ENCODE peak calls at places on chromosomes 3 and 15, in five cellular contexts. E is GM23248; V is skeletal muscle cell; A is CD8-positive, alpha-beta T cell; Q is cardiac fibroblast. C is an unnamed sample.

GRCh38 chr15:84588053-84588874 is 12.5 kb upstream of the ZSCAN2 start:
- DNase-seq in A (peak; percentile 82), Q (peak; percentile 82), V (peak; percentile 30), E (peak; percentile 95), C (no peak)

GRCh38 chr15:50077242-50077641 is 41.8 kb downstream of the ATP8B4 start:
- DNase-seq in V (no peak), Q (no peak), A (no peak), E (no peak), C (no peak)

GRCh38 chr3:150069633-150070032 is 98.9 kb upstream of the PFN2 start:
- DNase-seq in V (no peak), A (no peak), E (no peak), Q (no peak), C (no peak)

GRCh38 chr15:73231661-73232443 is 136.9 kb downstream of the HCN4 start:
- DNase-seq in Q (no peak), V (no peak), A (no peak), E (peak; percentile 61), C (no peak)

GRCh38 chr15:101262551-101262950 is 10.7 kb upstream of the CHSY1 start:
- DNase-seq in Q (no peak), A (no peak), E (no peak), V (no peak), C (no peak)

GRCh38 chr3:105938101-105938500 is 69.3 kb upstream of the CBLB start:
- DNase-seq in A (no peak), Q (peak; percentile 81), V (peak; percentile 43), E (peak; percentile 65), C (no peak)

GRCh38 chr3:132256984-132257383 is 60.2 kb upstream of the ACP3 start:
- DNase-seq in A (no peak), V (peak; percentile 7), E (peak; percentile 72), Q (peak; percentile 84), C (no peak)

GRCh38 chr15:71093089-71094024 is 21.9 kb upstream of the THSD4 start:
- DNase-seq in Q (peak; percentile 34), V (no peak), A (no peak), E (peak; percentile 85), C (peak; percentile 59)

GRCh38 chr3:118984699-118985098 is 49.9 kb downstream of the IGSF11 start:
- DNase-seq in A (no peak), Q (no peak), V (no peak), E (no peak), C (no peak)

DNA sequence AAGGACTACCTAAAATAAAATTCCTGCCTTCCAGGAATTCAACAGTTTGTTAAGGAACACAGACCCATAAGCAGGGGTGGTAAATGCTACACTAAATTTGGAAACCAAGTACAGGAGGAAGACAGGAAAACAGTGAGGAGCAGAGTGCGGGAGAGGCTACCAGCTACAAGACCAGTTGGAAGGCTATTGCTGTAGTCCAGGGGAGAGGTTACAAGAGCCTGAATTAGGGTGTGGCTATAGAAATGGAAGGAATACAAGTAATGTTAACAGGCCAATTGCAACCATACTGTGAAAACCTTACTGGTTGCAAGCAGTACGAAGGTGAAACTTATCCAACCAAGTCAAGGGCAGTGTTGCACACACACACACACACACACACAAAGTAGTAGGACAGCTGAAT is 885 bp upstream of the ARMC8 start:
- DNase-seq in V (no peak), Q (no peak), A (no peak), E (no peak), C (no peak)
- H3K4me3 ChIP-seq in V (peak overlapping the region; percentile 80), Q (no peak overlapping the region), A (peak overlapping the region; percentile 94), E (peak overlapping the region; percentile 88), C (no peak overlapping the region)

DNA sequence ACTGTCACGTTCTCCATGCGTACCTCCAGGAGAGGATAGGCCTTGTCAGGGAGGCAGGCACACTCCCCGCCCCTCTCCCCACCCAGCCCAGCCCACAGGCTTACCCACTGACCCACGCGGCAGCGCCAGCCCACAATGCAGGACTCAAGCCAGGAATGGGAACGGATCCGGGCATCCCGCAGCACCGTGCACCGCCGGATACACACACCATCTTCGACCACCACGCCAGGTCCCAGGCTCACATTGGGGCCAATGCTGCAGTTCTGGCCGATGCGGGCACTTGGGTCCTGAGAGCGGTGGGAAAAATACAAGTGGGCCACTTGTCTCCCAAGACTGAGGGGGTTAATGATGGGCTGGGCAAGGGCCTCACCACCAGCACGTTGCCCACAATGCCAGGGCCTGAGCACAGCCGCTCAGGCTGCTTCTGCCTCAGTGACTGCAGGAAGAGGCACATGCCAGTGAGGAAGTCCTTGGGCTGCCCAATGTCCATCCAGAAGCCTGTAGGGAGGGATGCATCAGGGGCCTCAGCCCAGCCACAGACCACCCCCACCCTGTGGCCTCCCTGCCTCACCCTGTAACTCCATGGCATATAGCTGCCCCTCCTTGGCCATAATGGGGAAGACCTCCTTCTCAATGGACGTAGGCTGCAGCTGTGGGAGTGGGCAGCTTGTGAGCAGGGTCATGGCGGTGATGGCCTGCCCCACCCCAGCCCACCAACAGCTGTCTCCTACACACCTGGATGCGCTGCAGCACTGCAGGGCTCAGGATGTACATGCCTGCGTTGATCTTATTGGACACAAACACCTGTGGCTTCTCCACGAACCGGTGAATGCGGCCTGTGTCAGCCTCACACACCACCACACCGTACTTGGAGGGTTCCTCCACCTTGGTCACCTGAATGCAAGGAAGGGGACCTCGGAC is 1.6 kb downstream of the GMPPB start:
- DNase-seq in E (no peak), Q (no peak), V (no peak), A (no peak), C (no peak)
- H3K4me3 ChIP-seq in E (peak overlapping the region; percentile 95), Q (no peak overlapping the region), V (peak overlapping the region; percentile 99), A (peak overlapping the region; percentile 95), C (no peak overlapping the region)

DNA sequence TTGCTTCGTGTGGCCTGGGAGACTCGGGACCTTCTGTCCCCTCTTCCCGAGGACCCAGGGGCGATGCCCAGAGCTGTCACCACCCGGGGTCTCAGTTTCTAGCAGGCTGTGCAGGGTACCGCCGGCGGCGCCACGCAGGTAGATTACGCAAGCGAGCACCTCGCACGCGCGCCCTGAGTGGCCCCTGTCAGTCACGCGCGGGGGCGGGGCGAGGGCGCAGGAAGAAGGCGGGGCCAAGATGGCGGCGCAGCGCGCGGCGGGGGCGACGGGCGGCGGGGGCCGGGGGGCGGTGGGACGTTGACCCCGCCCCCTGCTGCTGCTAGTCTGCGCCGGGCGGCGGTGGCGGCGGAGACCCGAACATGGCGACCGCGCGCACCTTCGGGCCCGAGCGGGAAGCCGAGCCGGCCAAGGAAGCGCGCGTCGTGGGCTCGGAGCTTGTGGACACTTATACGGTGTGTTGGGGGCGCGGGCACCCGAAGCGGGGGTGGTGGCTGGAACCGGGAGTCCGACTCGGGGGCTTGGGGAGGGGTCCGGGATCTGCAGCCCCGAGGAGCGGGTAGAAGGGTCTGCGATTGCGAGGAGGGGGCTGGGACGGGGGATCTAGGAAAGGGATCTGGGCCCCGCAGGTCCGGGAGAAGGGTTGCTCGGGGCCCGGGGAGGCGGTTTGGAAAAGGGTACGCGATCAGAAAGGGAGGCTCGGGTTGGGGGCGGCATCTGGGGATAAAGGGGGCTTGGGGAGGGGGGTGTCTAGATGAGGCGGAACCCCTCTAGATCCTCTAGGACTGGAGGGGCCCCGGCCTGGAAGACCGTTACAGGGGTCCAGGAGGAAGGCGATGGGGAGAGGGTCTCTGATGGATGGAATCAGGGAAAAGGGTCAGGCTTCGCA is at the start of gene NISCH:
- DNase-seq in A (peak; percentile 94), Q (peak; percentile 76), E (peak; percentile 92), V (no peak), C (no peak)
- H3K4me3 ChIP-seq in A (peak within 1 kb of the TSS; percentile 86), Q (peak within 1 kb of the TSS; percentile 98), E (peak within 1 kb of the TSS; percentile 96), V (peak within 1 kb of the TSS; percentile 94), C (peak within 1 kb of the TSS; percentile 95)

GRCh38 chr3:152300029-152300764 is 31.5 kb downstream of the MBNL1 start:
- DNase-seq in V (no peak), A (no peak), E (peak; percentile 60), Q (no peak), C (no peak)

GRCh38 chr3:152299243-152299976 is 30.7 kb downstream of the MBNL1 start:
- DNase-seq in V (no peak), E (peak; percentile 65), Q (no peak), A (peak; percentile 87), C (no peak)

GRCh38 chr3:152296990-152297389 is 28.3 kb downstream of the MBNL1 start:
- DNase-seq in E (no peak), A (no peak), V (no peak), Q (no peak), C (no peak)

GRCh38 chr3:152296382-152296781 is 27.7 kb downstream of the MBNL1 start:
- DNase-seq in Q (no peak), E (no peak), A (no peak), V (no peak), C (no peak)

DNA sequence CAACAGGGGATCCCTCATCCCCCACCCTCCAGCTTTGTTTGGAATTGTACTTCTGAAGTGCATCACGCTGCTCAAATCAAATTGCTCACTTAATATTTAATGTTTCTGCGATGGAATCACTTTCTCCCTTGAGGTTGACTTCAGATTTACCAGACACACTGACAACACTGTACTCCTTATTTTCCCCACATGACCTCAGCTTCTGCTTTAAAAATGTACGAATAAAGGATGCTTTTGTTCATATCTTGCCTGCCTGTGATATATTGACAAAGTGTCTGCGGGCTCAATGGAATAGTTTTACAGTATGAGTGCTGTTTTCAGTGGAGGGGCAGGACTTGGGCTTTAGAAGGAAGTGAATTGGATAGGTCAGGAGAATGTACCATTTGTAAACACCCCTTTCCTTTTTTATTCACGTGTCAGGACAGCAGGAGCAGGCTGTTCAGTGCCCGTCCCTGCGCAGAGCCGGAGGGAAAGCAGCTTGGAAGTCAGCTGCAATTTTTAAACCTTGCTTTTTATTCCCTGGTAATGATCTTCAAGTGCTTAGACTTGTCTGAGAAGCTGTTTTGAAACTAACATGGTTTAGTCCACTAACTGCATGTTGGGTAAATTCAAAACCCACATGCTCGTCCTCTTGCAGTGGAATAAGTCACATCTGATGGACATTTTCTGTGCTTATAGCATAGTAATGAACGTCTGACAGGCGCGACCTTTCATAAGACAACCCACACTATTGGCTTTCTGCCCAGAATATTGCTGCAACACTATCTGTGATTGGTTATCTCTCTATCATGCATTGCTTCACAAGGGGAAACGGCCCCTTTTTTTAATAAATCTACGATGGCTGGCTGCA is 29.9 kb downstream of the MBNL1 start:
- DNase-seq in E (peak; percentile 92), V (peak; percentile 99), A (peak; percentile 68), Q (peak; percentile 98), C (peak; percentile 82)
- H3K4me3 ChIP-seq in E (peak overlapping the region; percentile 67), V (peak overlapping the region; percentile 51), A (peak overlapping the region; percentile 4), Q (peak overlapping the region; percentile 36), C (peak overlapping the region; percentile 39)

DNA sequence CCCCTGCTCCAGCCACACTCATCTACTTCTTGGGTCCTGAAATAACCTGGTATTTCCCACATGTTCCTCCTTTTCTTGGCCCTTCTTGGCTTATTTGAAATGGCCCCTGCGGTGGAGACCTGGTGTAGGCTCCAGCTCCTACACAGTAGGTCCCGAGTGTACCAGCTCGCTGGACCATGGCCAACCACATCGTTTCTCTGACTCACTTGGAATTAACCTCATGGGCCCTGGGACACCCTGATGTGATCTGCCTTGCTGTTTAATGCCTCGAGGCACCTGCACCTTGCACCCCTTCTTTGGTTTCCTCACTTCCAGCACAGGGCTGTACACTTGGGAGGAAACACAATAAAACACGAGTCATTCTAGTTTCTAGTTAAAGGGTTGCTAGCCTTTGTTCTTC is 60.3 kb downstream of the FEM1B start:
- DNase-seq in V (no peak), E (peak; percentile 41), A (no peak), Q (no peak), C (no peak)
- H3K4me3 ChIP-seq in V (no peak overlapping the region), E (no peak overlapping the region), A (no peak overlapping the region), Q (no peak overlapping the region), C (no peak overlapping the region)

DNA sequence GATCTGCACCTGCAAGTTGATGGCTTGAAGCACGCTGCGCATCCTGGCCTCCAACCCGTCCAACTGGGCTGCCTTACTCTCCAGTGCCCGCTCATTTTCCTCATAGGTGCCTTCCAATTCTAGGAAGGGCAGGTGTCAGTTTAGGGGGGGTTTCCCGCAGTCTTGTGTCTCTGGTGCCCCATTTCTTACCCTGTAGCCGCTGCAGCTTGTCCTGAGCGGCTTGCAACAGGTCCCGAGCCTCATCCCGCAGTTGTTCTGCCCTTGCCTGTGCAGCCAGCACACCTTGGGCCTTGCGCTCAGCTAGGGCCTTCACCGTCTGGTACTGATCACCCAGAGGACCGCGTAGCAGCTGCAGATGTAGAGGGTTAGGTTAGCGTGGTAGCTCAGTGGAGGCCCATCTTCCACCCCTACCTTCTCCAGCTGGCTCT is 635 bp upstream of the USP19 start:
- DNase-seq in A (peak; percentile 32), E (peak; percentile 5), V (no peak), Q (no peak), C (no peak)
- H3K4me3 ChIP-seq in A (peak overlapping the region; percentile 85), E (peak overlapping the region; percentile 76), V (peak overlapping the region; percentile 80), Q (no peak overlapping the region), C (no peak overlapping the region)

C was measured in BJ.